ENCODE peak calls at places on chromosomes 2 and 18, in ten cellular contexts. N, W, S, U, V, B, T, Z, C and D are unnamed samples.

GRCh38 chr2:45072862-45073237 is 63.6 kb upstream of the SIX2 start:
- DNase-seq in N (no peak), W (no peak), S (peak; percentile 10), U (no peak), V (no peak), B (no peak), T (no peak), Z (no peak), C (no peak), D (no peak)

GRCh38 chr18:36461551-36461987 is 164.1 kb downstream of the FHOD3 start:
- DNase-seq in N (no peak), W (no peak), S (no peak), U (no peak), V (no peak), B (peak; percentile 21), T (no peak), Z (no peak), C (no peak), D (no peak)

GRCh38 chr2:158460632-158461297 is 4.0 kb downstream of the PKP4 start:
- DNase-seq in N (no peak), W (no peak), S (no peak), U (peak; percentile 5), V (no peak), B (peak; percentile 20), T (no peak), Z (no peak), C (no peak), D (peak; percentile 42)

GRCh38 chr2:145736901-145737300 is 1217.0 kb upstream of the ZEB2 start:
- DNase-seq in N (no peak), W (no peak), S (no peak), U (no peak), V (no peak), B (peak; percentile 47), T (no peak), Z (no peak), C (no peak), D (no peak)

GRCh38 chr2:43459455-43459854 is 136.4 kb downstream of the THADA start:
- DNase-seq in N (no peak), W (peak; percentile 78), S (no peak), U (peak; percentile 50), V (no peak), B (peak; percentile 88), T (no peak), Z (no peak), C (no peak), D (no peak)

GRCh38 chr2:112622528-112622849 is 23.2 kb upstream of the SLC20A1 start:
- DNase-seq in N (no peak), W (peak; percentile 96), S (no peak), U (peak; percentile 86), V (no peak), B (peak; percentile 88), T (peak; percentile 40), Z (no peak), C (no peak), D (no peak)

GRCh38 chr2:66573866-66574265 is 138.9 kb downstream of the MEIS1 start:
- DNase-seq in N (no peak), W (peak; percentile 53), S (peak; percentile 62), U (peak; percentile 51), V (no peak), B (no peak), T (peak; percentile 24), Z (peak; percentile 84), C (no peak), D (peak; percentile 89)

GRCh38 chr2:231680992-231681852 is 27.1 kb upstream of the PTMA start:
- DNase-seq in N (peak; percentile 78), W (peak; percentile 82), S (peak; percentile 92), U (peak; percentile 83), V (peak; percentile 93), B (peak; percentile 70), T (peak; percentile 93), Z (peak; percentile 95), C (peak; percentile 87), D (peak; percentile 89)

GRCh38 chr2:49961346-49961745 is 807.0 kb upstream of the FSHR start:
- DNase-seq in N (no peak), W (no peak), S (no peak), U (no peak), V (no peak), B (no peak), T (no peak), Z (no peak), C (no peak), D (no peak)

GRCh38 chr2:17672583-17673317 is 80.9 kb downstream of the SMC6 start:
- DNase-seq in N (peak; percentile 7), W (peak; percentile 72), S (no peak), U (peak; percentile 47), V (no peak), B (peak; percentile 69), T (no peak), Z (no peak), C (no peak), D (no peak)

GRCh38 chr2:58427572-58428285 is 186.6 kb upstream of the FANCL start:
- DNase-seq in N (no peak), W (peak; percentile 51), S (peak; percentile 51), U (peak; percentile 64), V (peak; percentile 29), B (no peak), T (peak; percentile 77), Z (peak; percentile 69), C (peak; percentile 47), D (peak; percentile 84)

GRCh38 chr18:62760403-62760734 is 45.0 kb downstream of the PHLPP1 start:
- DNase-seq in N (no peak), W (no peak), S (no peak), U (no peak), V (no peak), B (no peak), T (no peak), Z (peak; percentile 51), C (no peak), D (peak; percentile 84)
- H3K4me2 ChIP-seq in N (peak overlapping the region; percentile 40), W (peak overlapping the region; percentile 1), S (peak overlapping the region; percentile 45), U (peak overlapping the region; percentile 52), V (peak overlapping the region; percentile 78), B (peak overlapping the region; percentile 81), T (no peak overlapping the region), Z (peak overlapping the region; percentile 46), C (no peak overlapping the region), D (peak overlapping the region; percentile 10)

GRCh38 chr2:159893439-159893838 is 95.4 kb upstream of the CD302 start:
- DNase-seq in N (no peak), W (no peak), S (no peak), U (no peak), V (no peak), B (no peak), T (no peak), Z (no peak), C (no peak), D (no peak)
- H3K4me2 ChIP-seq in N (no peak overlapping the region), W (no peak overlapping the region), S (no peak overlapping the region), U (no peak overlapping the region), V (no peak overlapping the region), B (no peak overlapping the region), T (no peak overlapping the region), Z (no peak overlapping the region), C (no peak overlapping the region), D (no peak overlapping the region)

GRCh38 chr2:152465541-152465940 is 130.6 kb downstream of the FMNL2 start:
- DNase-seq in N (no peak), W (no peak), S (no peak), U (no peak), V (no peak), B (no peak), T (no peak), Z (no peak), C (no peak), D (no peak)

GRCh38 chr2:152464853-152465470 is 130.0 kb downstream of the FMNL2 start:
- DNase-seq in N (no peak), W (no peak), S (no peak), U (no peak), V (no peak), B (no peak), T (no peak), Z (no peak), C (no peak), D (no peak)

GRCh38 chr2:152466925-152467676 is 132.1 kb downstream of the FMNL2 start:
- DNase-seq in N (no peak), W (no peak), S (no peak), U (no peak), V (peak; percentile 17), B (peak; percentile 51), T (no peak), Z (no peak), C (no peak), D (peak; percentile 53)

GRCh38 chr2:152467677-152468406 is 132.9 kb downstream of the FMNL2 start:
- DNase-seq in N (no peak), W (no peak), S (no peak), U (no peak), V (no peak), B (no peak), T (no peak), Z (no peak), C (no peak), D (no peak)

DNA sequence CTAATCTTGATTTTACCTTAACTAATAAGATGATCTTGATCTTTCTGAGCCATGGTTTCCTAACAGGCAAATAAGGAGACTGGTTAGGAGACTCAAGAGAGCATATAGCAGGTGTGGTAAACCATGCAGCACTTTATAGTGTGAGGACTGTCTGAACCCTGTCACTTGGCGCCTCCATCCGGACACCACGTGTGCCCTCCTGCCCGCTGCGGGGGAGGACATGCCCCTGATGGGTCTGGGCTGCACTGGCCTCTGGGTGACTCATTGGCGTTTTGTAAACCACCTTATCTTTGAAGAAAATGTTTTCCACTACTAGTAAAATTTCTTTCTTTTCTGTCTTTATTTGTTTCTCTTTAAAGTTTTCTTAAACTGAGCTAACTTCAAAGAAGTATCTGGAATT is 131.1 kb downstream of the FMNL2 start:
- DNase-seq in N (no peak), W (peak; percentile 49), S (no peak), U (peak; percentile 59), V (peak; percentile 43), B (peak; percentile 13), T (peak; percentile 66), Z (no peak), C (no peak), D (no peak)
- H3K4me2 ChIP-seq in N (peak overlapping the region; percentile 36), W (no peak overlapping the region), S (no peak overlapping the region), U (no peak overlapping the region), V (peak overlapping the region; percentile 24), B (no peak overlapping the region), T (peak overlapping the region; percentile 56), Z (no peak overlapping the region), C (no peak overlapping the region), D (no peak overlapping the region)

DNA sequence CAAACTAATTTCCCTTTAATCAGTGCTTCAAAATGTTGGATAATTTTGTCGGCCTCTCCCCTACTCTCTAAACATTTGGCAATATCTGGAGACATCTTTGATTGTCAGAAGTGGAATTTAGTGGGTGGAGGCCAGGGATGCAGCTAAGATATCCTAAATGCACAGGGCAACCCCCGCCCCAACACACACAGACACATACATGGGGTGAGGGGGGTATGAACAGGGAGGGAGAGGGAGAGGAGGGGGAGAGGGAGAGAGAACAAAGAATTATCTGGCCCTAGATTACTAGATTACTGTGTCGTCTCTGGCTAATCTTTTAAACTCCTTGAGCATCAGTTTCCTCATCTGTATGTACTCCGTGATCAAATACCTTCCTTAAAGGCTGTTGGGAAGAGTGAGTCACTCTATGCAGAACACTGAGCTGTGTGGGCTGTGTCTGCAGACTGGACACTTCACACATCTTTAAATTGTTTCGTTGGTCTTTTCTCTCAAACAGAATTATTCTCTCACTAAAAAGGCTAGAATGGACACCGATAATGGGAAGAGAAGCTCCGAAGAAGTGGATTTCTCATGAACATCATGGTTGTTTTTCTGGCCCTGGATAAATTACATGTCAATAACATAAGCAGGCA is 2.9 kb downstream of the RNF149 start:
- DNase-seq in N (no peak), W (peak; percentile 47), S (no peak), U (peak; percentile 85), V (no peak), B (peak; percentile 61), T (peak; percentile 37), Z (no peak), C (no peak), D (no peak)
- H3K4me2 ChIP-seq in N (peak overlapping the region; percentile 85), W (peak overlapping the region; percentile 99), S (no peak overlapping the region), U (peak overlapping the region; percentile 10), V (peak overlapping the region; percentile 98), B (peak overlapping the region; percentile 92), T (peak overlapping the region; percentile 93), Z (peak overlapping the region; percentile 98), C (no peak overlapping the region), D (no peak overlapping the region)